ENCODE peak calls at places on chromosomes 13 and 19, in seven cellular contexts. One of them, this sample, is unnamed.

GRCh38 chr19:2586196-2586595 is 110.3 kb downstream of the GADD45B start:
- DNase-seq in OCI-LY7: no peak
- DNase-seq in fibroblast of lung: no peak
- DNase-seq in GM23248: no peak
- DNase-seq in PC-9: no peak
- DNase-seq in SK-N-SH: no peak
- DNase-seq in IMR-90: no peak
- DNase-seq in this sample: no peak

GRCh38 chr13:43432948-43433347 is 353.8 kb downstream of the ENOX1 start:
- DNase-seq in OCI-LY7: no peak
- DNase-seq in fibroblast of lung: no peak
- DNase-seq in GM23248: no peak
- DNase-seq in PC-9: no peak
- DNase-seq in SK-N-SH: no peak
- DNase-seq in IMR-90: no peak
- DNase-seq in this sample: no peak

GRCh38 chr13:50127017-50127725 is 111.9 kb downstream of the KCNRG start:
- DNase-seq in OCI-LY7: no peak
- DNase-seq in fibroblast of lung: peak; percentile 33
- DNase-seq in GM23248: peak; percentile 69
- DNase-seq in PC-9: no peak
- DNase-seq in SK-N-SH: no peak
- DNase-seq in IMR-90: peak; percentile 50
- DNase-seq in this sample: no peak

GRCh38 chr19:33674575-33675367 is 53.0 kb downstream of the CHST8 start:
- DNase-seq in OCI-LY7: no peak
- DNase-seq in fibroblast of lung: no peak
- DNase-seq in GM23248: no peak
- DNase-seq in PC-9: no peak
- DNase-seq in SK-N-SH: peak; percentile 63
- DNase-seq in IMR-90: no peak
- DNase-seq in this sample: no peak

GRCh38 chr13:80363890-80364503 is 23.1 kb upstream of the SPRY2 start:
- DNase-seq in OCI-LY7: peak; percentile 15
- DNase-seq in fibroblast of lung: peak; percentile 13
- DNase-seq in GM23248: peak; percentile 67
- DNase-seq in PC-9: no peak
- DNase-seq in SK-N-SH: peak; percentile 56
- DNase-seq in IMR-90: peak; percentile 49
- DNase-seq in this sample: peak; percentile 46

GRCh38 chr19:48596679-48597465 is 9.7 kb upstream of the SPACA4 start:
- DNase-seq in OCI-LY7: no peak
- DNase-seq in fibroblast of lung: no peak
- DNase-seq in GM23248: no peak
- DNase-seq in PC-9: no peak
- DNase-seq in SK-N-SH: no peak
- DNase-seq in IMR-90: no peak
- DNase-seq in this sample: no peak

GRCh38 chr13:75312884-75313520 is 169.0 kb downstream of the TBC1D4 start:
- DNase-seq in OCI-LY7: no peak
- DNase-seq in fibroblast of lung: no peak
- DNase-seq in GM23248: no peak
- DNase-seq in PC-9: no peak
- DNase-seq in SK-N-SH: no peak
- DNase-seq in IMR-90: no peak
- DNase-seq in this sample: no peak

GRCh38 chr13:22235285-22235949 is 564.5 kb downstream of the FGF9 start:
- DNase-seq in OCI-LY7: no peak
- DNase-seq in fibroblast of lung: no peak
- DNase-seq in GM23248: peak; percentile 4
- DNase-seq in PC-9: no peak
- DNase-seq in SK-N-SH: no peak
- DNase-seq in IMR-90: peak; percentile 4
- DNase-seq in this sample: no peak

GRCh38 chr13:111304603-111305289 is 15.7 kb upstream of the TEX29 start:
- DNase-seq in OCI-LY7: no peak
- DNase-seq in fibroblast of lung: no peak
- DNase-seq in GM23248: no peak
- DNase-seq in PC-9: no peak
- DNase-seq in SK-N-SH: no peak
- DNase-seq in IMR-90: no peak
- DNase-seq in this sample: no peak

GRCh38 chr19:42290523-42291436 is 11.2 kb upstream of the PRR19 start:
- DNase-seq in OCI-LY7: peak; percentile 71
- DNase-seq in fibroblast of lung: no peak
- DNase-seq in GM23248: peak; percentile 35
- DNase-seq in PC-9: no peak
- DNase-seq in SK-N-SH: peak; percentile 88
- DNase-seq in IMR-90: no peak
- DNase-seq in this sample: peak; percentile 43

GRCh38 chr19:13118424-13119193 is 545 bp downstream of the NACC1 start:
- DNase-seq in OCI-LY7: peak; percentile 75
- DNase-seq in fibroblast of lung: peak; percentile 57
- DNase-seq in GM23248: peak; percentile 59
- DNase-seq in PC-9: peak; percentile 67
- DNase-seq in SK-N-SH: peak; percentile 83
- DNase-seq in IMR-90: peak; percentile 31
- DNase-seq in this sample: no peak

GRCh38 chr13:114015608-114016295 is 41.9 kb upstream of the C13orf46 start:
- DNase-seq in OCI-LY7: no peak
- DNase-seq in fibroblast of lung: no peak
- DNase-seq in GM23248: peak; percentile 86
- DNase-seq in PC-9: peak; percentile 82
- DNase-seq in SK-N-SH: no peak
- DNase-seq in IMR-90: peak; percentile 31
- DNase-seq in this sample: no peak

GRCh38 chr13:51584731-51585191 is 499 bp downstream of the WDFY2 start:
- DNase-seq in OCI-LY7: peak; percentile 85
- DNase-seq in fibroblast of lung: peak; percentile 56
- DNase-seq in GM23248: peak; percentile 77
- DNase-seq in PC-9: peak; percentile 56
- DNase-seq in SK-N-SH: peak; percentile 65
- DNase-seq in IMR-90: peak; percentile 37
- DNase-seq in this sample: no peak

GRCh38 chr19:33399081-33399744 is 25.7 kb downstream of the CEBPG start:
- DNase-seq in OCI-LY7: no peak
- DNase-seq in fibroblast of lung: no peak
- DNase-seq in GM23248: no peak
- DNase-seq in PC-9: no peak
- DNase-seq in SK-N-SH: no peak
- DNase-seq in IMR-90: no peak
- DNase-seq in this sample: no peak

GRCh38 chr13:74114202-74114601 is 20.0 kb downstream of the KLF12 start:
- DNase-seq in OCI-LY7: no peak
- DNase-seq in fibroblast of lung: peak; percentile 82
- DNase-seq in GM23248: peak; percentile 81
- DNase-seq in PC-9: no peak
- DNase-seq in SK-N-SH: no peak
- DNase-seq in IMR-90: peak; percentile 62
- DNase-seq in this sample: peak; percentile 28

GRCh38 chr19:33712268-33712667 is 84.4 kb upstream of the KCTD15 start:
- DNase-seq in OCI-LY7: no peak
- DNase-seq in fibroblast of lung: no peak
- DNase-seq in GM23248: no peak
- DNase-seq in PC-9: no peak
- DNase-seq in SK-N-SH: no peak
- DNase-seq in IMR-90: no peak
- DNase-seq in this sample: no peak

GRCh38 chr13:46146898-46147297 is 35.1 kb downstream of the LCP1 start:
- DNase-seq in OCI-LY7: no peak
- DNase-seq in fibroblast of lung: no peak
- DNase-seq in GM23248: peak; percentile 47
- DNase-seq in PC-9: no peak
- DNase-seq in SK-N-SH: peak; percentile 42
- DNase-seq in IMR-90: no peak
- DNase-seq in this sample: no peak

GRCh38 chr19:31913103-31913710 is 432.2 kb upstream of the ZNF507 start:
- DNase-seq in OCI-LY7: no peak
- DNase-seq in fibroblast of lung: no peak
- DNase-seq in GM23248: no peak
- DNase-seq in PC-9: no peak
- DNase-seq in SK-N-SH: no peak
- DNase-seq in IMR-90: no peak
- DNase-seq in this sample: no peak

GRCh38 chr13:24254151-24254810 is 55.1 kb upstream of the C1QTNF9 start:
- DNase-seq in OCI-LY7: no peak
- DNase-seq in fibroblast of lung: no peak
- DNase-seq in GM23248: no peak
- DNase-seq in PC-9: no peak
- DNase-seq in SK-N-SH: no peak
- DNase-seq in IMR-90: no peak
- DNase-seq in this sample: no peak

GRCh38 chr13:27790523-27790922 is 1.8 kb upstream of the GSX1 start:
- DNase-seq in OCI-LY7: no peak
- DNase-seq in fibroblast of lung: no peak
- DNase-seq in GM23248: no peak
- DNase-seq in PC-9: no peak
- DNase-seq in SK-N-SH: no peak
- DNase-seq in IMR-90: no peak
- DNase-seq in this sample: no peak

GRCh38 chr19:58538257-58539168 is 5.4 kb upstream of the TRIM28 start:
- DNase-seq in OCI-LY7: no peak
- DNase-seq in fibroblast of lung: no peak
- DNase-seq in GM23248: no peak
- DNase-seq in PC-9: no peak
- DNase-seq in SK-N-SH: no peak
- DNase-seq in IMR-90: no peak
- DNase-seq in this sample: peak; percentile 83

GRCh38 chr19:58535857-58536256 is 8.0 kb upstream of the TRIM28 start:
- DNase-seq in OCI-LY7: no peak
- DNase-seq in fibroblast of lung: no peak
- DNase-seq in GM23248: no peak
- DNase-seq in PC-9: no peak
- DNase-seq in SK-N-SH: no peak
- DNase-seq in IMR-90: no peak
- DNase-seq in this sample: no peak

GRCh38 chr19:58531052-58531600 is 11.5 kb upstream of the ZBTB45 start:
- DNase-seq in OCI-LY7: no peak
- DNase-seq in fibroblast of lung: no peak
- DNase-seq in GM23248: no peak
- DNase-seq in PC-9: no peak
- DNase-seq in SK-N-SH: no peak
- DNase-seq in IMR-90: no peak
- DNase-seq in this sample: no peak

GRCh38 chr19:58536852-58537798 is 6.7 kb upstream of the TRIM28 start:
- DNase-seq in OCI-LY7: no peak
- DNase-seq in fibroblast of lung: no peak
- DNase-seq in GM23248: no peak
- DNase-seq in PC-9: no peak
- DNase-seq in SK-N-SH: no peak
- DNase-seq in IMR-90: no peak
- DNase-seq in this sample: no peak
- H3K4me2 ChIP-seq in OCI-LY7: no peak overlapping the region
- H3K4me2 ChIP-seq in fibroblast of lung: no peak overlapping the region
- H3K4me2 ChIP-seq in GM23248: no peak overlapping the region
- H3K4me2 ChIP-seq in PC-9: peak overlapping the region; percentile 63
- H3K4me2 ChIP-seq in SK-N-SH: no peak overlapping the region
- H3K4me2 ChIP-seq in IMR-90: no peak overlapping the region
- H3K4me2 ChIP-seq in this sample: no peak overlapping the region

DNA sequence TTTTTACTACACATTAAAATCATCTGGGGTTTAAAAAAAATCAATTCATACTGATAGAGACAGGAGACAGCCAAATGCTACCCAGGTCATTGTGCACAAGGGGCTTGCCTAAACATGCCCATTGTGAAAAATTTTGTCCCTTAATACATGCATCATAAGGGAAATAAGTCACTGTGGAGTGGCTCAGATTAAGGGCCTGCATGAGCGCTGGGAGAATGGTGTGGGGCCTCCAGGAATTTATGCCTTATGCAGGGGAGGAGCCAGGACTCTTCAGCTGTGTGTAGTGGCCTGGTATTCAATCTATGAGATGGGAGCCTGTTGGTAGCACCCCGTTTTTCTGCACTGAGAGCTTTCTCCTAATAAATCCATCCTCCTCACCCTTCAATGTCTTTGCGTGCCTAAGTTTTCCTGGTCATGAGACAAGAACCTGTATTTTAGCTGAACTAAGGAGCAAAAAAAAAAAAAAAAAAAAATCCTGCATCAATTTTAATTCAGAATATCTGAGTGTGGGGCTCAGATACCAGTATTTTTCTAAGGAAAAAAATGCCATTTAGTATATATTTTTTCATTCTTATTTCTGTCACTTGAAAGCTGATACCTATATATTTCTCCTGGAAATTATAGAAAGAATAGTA is 997.6 kb upstream of the ATXN8OS start:
- DNase-seq in OCI-LY7: no peak
- DNase-seq in fibroblast of lung: no peak
- DNase-seq in GM23248: no peak
- DNase-seq in PC-9: no peak
- DNase-seq in SK-N-SH: no peak
- DNase-seq in IMR-90: no peak
- DNase-seq in this sample: no peak
- H3K4me2 ChIP-seq in OCI-LY7: no peak overlapping the region
- H3K4me2 ChIP-seq in fibroblast of lung: no peak overlapping the region
- H3K4me2 ChIP-seq in GM23248: no peak overlapping the region
- H3K4me2 ChIP-seq in PC-9: no peak overlapping the region
- H3K4me2 ChIP-seq in SK-N-SH: no peak overlapping the region
- H3K4me2 ChIP-seq in IMR-90: no peak overlapping the region
- H3K4me2 ChIP-seq in this sample: no peak overlapping the region

GRCh38 chr19:40286235-40286530 is 1.0 kb upstream of the AKT2 start:
- DNase-seq in OCI-LY7: no peak
- DNase-seq in fibroblast of lung: no peak
- DNase-seq in GM23248: no peak
- DNase-seq in PC-9: no peak
- DNase-seq in SK-N-SH: no peak
- DNase-seq in IMR-90: no peak
- DNase-seq in this sample: no peak

GRCh38 chr19:40284251-40284500 is 969 bp downstream of the AKT2 start:
- DNase-seq in OCI-LY7: no peak
- DNase-seq in fibroblast of lung: no peak
- DNase-seq in GM23248: no peak
- DNase-seq in PC-9: no peak
- DNase-seq in SK-N-SH: no peak
- DNase-seq in IMR-90: no peak
- DNase-seq in this sample: peak; percentile 32

GRCh38 chr19:40285353-40286234 is 449 bp upstream of the AKT2 start:
- DNase-seq in OCI-LY7: peak; percentile 100
- DNase-seq in fibroblast of lung: peak; percentile 99
- DNase-seq in GM23248: peak; percentile 100
- DNase-seq in PC-9: peak; percentile 97
- DNase-seq in SK-N-SH: peak; percentile 94
- DNase-seq in IMR-90: peak; percentile 99
- DNase-seq in this sample: peak; percentile 100

GRCh38 chr19:40283414-40284250 is 1.5 kb downstream of the AKT2 start:
- DNase-seq in OCI-LY7: peak; percentile 27
- DNase-seq in fibroblast of lung: no peak
- DNase-seq in GM23248: peak; percentile 29
- DNase-seq in PC-9: no peak
- DNase-seq in SK-N-SH: peak; percentile 9
- DNase-seq in IMR-90: peak; percentile 19
- DNase-seq in this sample: peak; percentile 8

GRCh38 chr19:40284501-40285352 is at the start of gene AKT2:
- DNase-seq in OCI-LY7: peak; percentile 92
- DNase-seq in fibroblast of lung: peak; percentile 62
- DNase-seq in GM23248: peak; percentile 71
- DNase-seq in PC-9: no peak
- DNase-seq in SK-N-SH: peak; percentile 94
- DNase-seq in IMR-90: peak; percentile 47
- DNase-seq in this sample: no peak
- H3K4me2 ChIP-seq in OCI-LY7: peak within 1 kb of the TSS; percentile 93
- H3K4me2 ChIP-seq in fibroblast of lung: peak within 1 kb of the TSS; percentile 86
- H3K4me2 ChIP-seq in GM23248: peak within 1 kb of the TSS; percentile 85
- H3K4me2 ChIP-seq in PC-9: peak within 1 kb of the TSS; percentile 95
- H3K4me2 ChIP-seq in SK-N-SH: peak within 1 kb of the TSS; percentile 81
- H3K4me2 ChIP-seq in IMR-90: peak within 1 kb of the TSS; percentile 94
- H3K4me2 ChIP-seq in this sample: peak within 1 kb of the TSS; percentile 96

GRCh38 chr13:98653471-98653985 is 76.6 kb upstream of the STK24 start:
- DNase-seq in OCI-LY7: peak; percentile 67
- DNase-seq in fibroblast of lung: peak; percentile 61
- DNase-seq in GM23248: peak; percentile 86
- DNase-seq in PC-9: peak; percentile 87
- DNase-seq in SK-N-SH: peak; percentile 84
- DNase-seq in IMR-90: peak; percentile 71
- DNase-seq in this sample: peak; percentile 78
- H3K4me2 ChIP-seq in OCI-LY7: no peak overlapping the region
- H3K4me2 ChIP-seq in fibroblast of lung: no peak overlapping the region
- H3K4me2 ChIP-seq in GM23248: no peak overlapping the region
- H3K4me2 ChIP-seq in PC-9: peak overlapping the region; percentile 43
- H3K4me2 ChIP-seq in SK-N-SH: no peak overlapping the region
- H3K4me2 ChIP-seq in IMR-90: no peak overlapping the region
- H3K4me2 ChIP-seq in this sample: no peak overlapping the region